ENCODE peak calls at places on chromosomes 12 and 14, in nine cellular contexts. Q is NCI-H1694; B is HTR-8/SVneo; T is right lobe of liver; U is GM19239; R is WERI-Rb-1; P is stimulated activated CD8-positive, alpha-beta memory T cell treated with anti-CD3 and anti-CD28 coated beads, Interleukin-4, amount 100 ng/mL, for 4 hours; N is Kasumi-1; K is mammary epithelial cell. H is an unnamed sample.

GRCh38 chr12:93322784-93323183 is 54.9 kb upstream of the NUDT4 start:
- DNase-seq in Q (no peak), B (peak), T (no peak), U (no peak), R (no peak), P (no peak), N (no peak), K (peak), H (no peak)

GRCh38 chr12:89883630-89884364 is 175.2 kb upstream of the ATP2B1 start:
- DNase-seq in Q (peak), B (no peak), T (no peak), U (no peak), R (peak), P (no peak), N (no peak), K (peak), H (no peak)

GRCh38 chr12:58803893-58804292 is 116.4 kb downstream of the LRIG3 start:
- DNase-seq in Q (no peak), B (peak), T (no peak), U (no peak), R (no peak), P (no peak), N (no peak), K (peak), H (no peak)

GRCh38 chr14:44763356-44763755 is 198.4 kb downstream of the KLHL28 start:
- DNase-seq in Q (no peak), B (no peak), T (no peak), U (no peak), R (no peak), P (no peak), N (no peak), K (no peak), H (no peak)

GRCh38 chr14:103581954-103582703 is 19.4 kb downstream of the COA8 start:
- DNase-seq in Q (no peak), B (no peak), T (no peak), U (no peak), R (no peak), P (no peak), N (no peak), K (peak), H (no peak)

GRCh38 chr12:118055144-118055557 is 5.8 kb downstream of the WSB2 start:
- DNase-seq in Q (peak), B (no peak), T (no peak), U (peak), R (peak), P (peak), N (peak), K (no peak), H (peak)

GRCh38 chr12:16849473-16849872 is 243.5 kb upstream of the LMO3 start:
- DNase-seq in Q (no peak), B (no peak), T (no peak), U (no peak), R (no peak), P (no peak), N (no peak), K (no peak), H (no peak)

GRCh38 chr12:39375206-39375808 is 67.6 kb downstream of the KIF21A start:
- DNase-seq in Q (no peak), B (no peak), T (no peak), U (no peak), R (peak), P (no peak), N (peak), K (no peak), H (no peak)

GRCh38 chr12:75692883-75693282 is 181.5 kb upstream of the KRR1 start:
- DNase-seq in Q (no peak), B (no peak), T (no peak), U (no peak), R (no peak), P (no peak), N (no peak), K (no peak), H (no peak)

GRCh38 chr14:101351769-101352168 is 209.5 kb upstream of the DIO3 start:
- DNase-seq in Q (no peak), B (no peak), T (no peak), U (no peak), R (no peak), P (no peak), N (no peak), K (no peak), H (no peak)

GRCh38 chr12:86081798-86082197 is 174.4 kb downstream of the MGAT4C start:
- DNase-seq in Q (no peak), B (no peak), T (no peak), U (no peak), R (no peak), P (no peak), N (no peak), K (no peak), H (no peak)

GRCh38 chr14:63276492-63277342 is 42.0 kb downstream of the GPHB5 start:
- DNase-seq in Q (peak), B (peak), T (no peak), U (peak), R (no peak), P (no peak), N (peak), K (peak), H (no peak)

GRCh38 chr14:28661171-28661772 is 105.3 kb upstream of the FOXG1 start:
- DNase-seq in Q (no peak), B (peak), T (no peak), U (no peak), R (no peak), P (no peak), N (no peak), K (peak), H (no peak)

GRCh38 chr12:64142382-64142781 is 79.7 kb downstream of the KICS2 start:
- DNase-seq in Q (no peak), B (no peak), T (no peak), U (no peak), R (no peak), P (no peak), N (no peak), K (no peak), H (no peak)

GRCh38 chr12:118061011-118061875 is at the start of gene WSB2:
- DNase-seq in Q (no peak), B (peak), T (peak), U (peak), R (peak), P (peak), N (peak), K (peak), H (peak)

GRCh38 chr14:56491299-56492285 is 88.0 kb upstream of the TMEM260 start:
- DNase-seq in Q (peak), B (peak), T (no peak), U (peak), R (peak), P (no peak), N (peak), K (peak), H (no peak)

GRCh38 chr12:31226639-31227038 is 99.3 kb downstream of the SINHCAF start:
- DNase-seq in Q (peak), B (no peak), T (no peak), U (no peak), R (peak), P (no peak), N (no peak), K (no peak), H (no peak)

GRCh38 chr14:23021479-23021878 is 11.5 kb upstream of the C14orf93 start:
- DNase-seq in Q (no peak), B (no peak), T (no peak), U (no peak), R (no peak), P (no peak), N (no peak), K (no peak), H (no peak)

GRCh38 chr12:94404854-94405253 is 54.8 kb downstream of the CEP83 start:
- DNase-seq in Q (no peak), B (no peak), T (no peak), U (no peak), R (no peak), P (no peak), N (no peak), K (no peak), H (no peak)

GRCh38 chr12:76183459-76184186 is 99.1 kb upstream of the NAP1L1 start:
- DNase-seq in Q (no peak), B (peak), T (no peak), U (no peak), R (no peak), P (no peak), N (no peak), K (peak), H (no peak)

GRCh38 chr12:102567031-102567985 is 86.9 kb upstream of the IGF1 start:
- DNase-seq in Q (no peak), B (peak), T (no peak), U (no peak), R (peak), P (no peak), N (no peak), K (peak), H (no peak)

GRCh38 chr12:86122846-86123468 is 133.2 kb downstream of the MGAT4C start:
- DNase-seq in Q (no peak), B (no peak), T (no peak), U (no peak), R (no peak), P (no peak), N (no peak), K (no peak), H (no peak)